ENCODE peak calls at places on chromosomes 13 and 19, in eight cellular contexts. P is progenitor cell of endocrine pancreas; E is endothelial cell; R is CD4-positive, alpha-beta T cell; I is heart right ventricle; N is colonic mucosa; X is endodermal cell; C is neural crest cell. T is an unnamed sample.

GRCh38 chr13:45162821-45163220 is 38.0 kb downstream of the KCTD4 start:
- DNase-seq in P (no peak), E (no peak), R (no peak), I (no peak), N (no peak), X (no peak), C (no peak), T (no peak)

GRCh38 chr13:24680258-24680920 is at the start of gene ATP12A:
- DNase-seq in P (peak), E (peak), R (peak), I (no peak), N (peak), X (peak), C (no peak), T (no peak)

GRCh38 chr19:55119053-55119452 is 1.6 kb upstream of the PPP1R12C start:
- DNase-seq in P (no peak), E (no peak), R (no peak), I (no peak), N (no peak), X (no peak), C (no peak), T (no peak)

GRCh38 chr19:41437944-41438574 is 1.7 kb downstream of the DMAC2 start:
- DNase-seq in P (no peak), E (no peak), R (no peak), I (no peak), N (no peak), X (peak), C (no peak), T (peak)

GRCh38 chr19:35704218-35704617 is at the start of gene ZBTB32:
- DNase-seq in P (peak), E (peak), R (no peak), I (no peak), N (peak), X (peak), C (peak), T (no peak)

GRCh38 chr19:30064021-30064699 is 122.1 kb downstream of the URI1 start:
- DNase-seq in P (no peak), E (no peak), R (no peak), I (no peak), N (no peak), X (peak), C (no peak), T (peak)

GRCh38 chr19:23474172-23474571 is 78.9 kb upstream of the ZNF91 start:
- DNase-seq in P (no peak), E (no peak), R (no peak), I (no peak), N (no peak), X (no peak), C (no peak), T (no peak)

GRCh38 chr19:37778613-37779138 is 710 bp downstream of the ZNF573 start:
- DNase-seq in P (no peak), E (no peak), R (no peak), I (no peak), N (no peak), X (peak), C (no peak), T (no peak)

GRCh38 chr13:29561918-29562317 is 33.6 kb downstream of the SLC7A1 start:
- DNase-seq in P (no peak), E (no peak), R (no peak), I (no peak), N (no peak), X (peak), C (no peak), T (no peak)

GRCh38 chr13:77062097-77062496 is 35.1 kb upstream of the FBXL3 start:
- DNase-seq in P (no peak), E (no peak), R (no peak), I (no peak), N (no peak), X (no peak), C (no peak), T (no peak)

GRCh38 chr13:79593611-79594275 is 112.8 kb downstream of the NDFIP2 start:
- DNase-seq in P (no peak), E (no peak), R (no peak), I (no peak), N (no peak), X (no peak), C (no peak), T (no peak)

GRCh38 chr13:100235311-100235901 is 146.5 kb downstream of the PCCA start:
- DNase-seq in P (no peak), E (peak), R (no peak), I (no peak), N (peak), X (no peak), C (peak), T (no peak)

GRCh38 chr13:27014406-27015359 is 156.9 kb downstream of the USP12 start:
- DNase-seq in P (no peak), E (no peak), R (no peak), I (no peak), N (no peak), X (peak), C (no peak), T (no peak)

GRCh38 chr19:38808741-38809140 is 4.0 kb downstream of the LGALS4 start:
- DNase-seq in P (no peak), E (no peak), R (no peak), I (no peak), N (no peak), X (no peak), C (no peak), T (no peak)

GRCh38 chr19:46634045-46634655 is 1.9 kb downstream of the GNG8 start:
- DNase-seq in P (peak), E (peak), R (peak), I (peak), N (peak), X (peak), C (peak), T (peak)

GRCh38 chr13:53343345-53343744 is 314.7 kb downstream of the OLFM4 start:
- DNase-seq in P (no peak), E (no peak), R (no peak), I (no peak), N (no peak), X (peak), C (no peak), T (no peak)

GRCh38 chr19:40716031-40716654 is 543 bp downstream of the COQ8B start:
- DNase-seq in P (no peak), E (no peak), R (peak), I (no peak), N (no peak), X (peak), C (no peak), T (no peak)

GRCh38 chr13:95485045-95485517 is 67.4 kb upstream of the CLDN10 start:
- DNase-seq in P (no peak), E (no peak), R (no peak), I (no peak), N (no peak), X (no peak), C (no peak), T (no peak)

GRCh38 chr19:47315125-47315821 is 5.6 kb downstream of the C5AR1 start:
- DNase-seq in P (no peak), E (no peak), R (no peak), I (no peak), N (peak), X (peak), C (no peak), T (peak)

GRCh38 chr19:58227964-58228583 is 640 bp upstream of the ZNF544 start:
- DNase-seq in P (no peak), E (no peak), R (no peak), I (no peak), N (no peak), X (peak), C (no peak), T (no peak)

GRCh38 chr13:32314968-32315254 is 252 bp downstream of the ZAR1L start:
- DNase-seq in P (no peak), E (peak), R (peak), I (no peak), N (peak), X (no peak), C (no peak), T (peak)

GRCh38 chr19:4208385-4209094 is 20.8 kb upstream of the EBI3 start:
- DNase-seq in P (no peak), E (no peak), R (no peak), I (no peak), N (peak), X (peak), C (no peak), T (no peak)

GRCh38 chr19:4213116-4213515 is 16.2 kb upstream of the EBI3 start:
- DNase-seq in P (no peak), E (no peak), R (no peak), I (no peak), N (no peak), X (no peak), C (no peak), T (no peak)

GRCh38 chr19:4206818-4207484 is 22.4 kb upstream of the EBI3 start:
- DNase-seq in P (no peak), E (no peak), R (no peak), I (no peak), N (no peak), X (no peak), C (no peak), T (no peak)

GRCh38 chr19:4215807-4216206 is 13.5 kb upstream of the EBI3 start:
- DNase-seq in P (no peak), E (no peak), R (no peak), I (no peak), N (no peak), X (no peak), C (no peak), T (no peak)

DNA sequence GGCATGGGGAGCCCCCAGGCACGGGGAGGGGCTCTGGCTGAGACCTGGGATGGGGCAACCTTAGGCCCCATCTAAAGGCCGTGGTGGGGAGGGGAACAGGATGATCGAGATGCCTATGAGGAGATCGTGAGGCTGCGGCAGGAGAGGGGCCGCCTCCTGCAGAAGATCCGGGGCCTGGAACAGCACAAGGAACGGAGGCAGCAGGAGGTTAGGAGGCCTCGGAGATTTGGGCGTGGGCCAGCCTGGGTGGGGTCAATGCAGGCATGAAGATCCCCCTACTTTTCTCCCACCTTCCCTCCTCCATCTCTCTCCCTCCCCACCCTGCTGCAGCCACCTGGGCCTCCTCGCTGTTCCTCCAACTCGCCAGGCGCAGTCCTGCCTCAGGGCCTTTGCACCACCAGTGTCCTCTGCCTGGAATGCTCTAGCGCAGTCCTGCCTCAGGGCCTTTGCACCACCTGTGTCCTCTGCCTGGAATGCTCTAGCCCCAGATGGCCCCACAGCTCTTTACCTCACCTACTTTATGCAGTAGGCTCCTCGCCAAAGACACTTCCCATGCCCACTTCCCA is 19.1 kb upstream of the EBI3 start:
- DNase-seq in P (no peak), E (no peak), R (no peak), I (no peak), N (no peak), X (no peak), C (no peak), T (no peak)
- TF ChIP-seq CTCF in P (no peak), E (no peak), R (no peak), I (no peak), N (no peak), X (no peak), C (no peak), T (no peak)

DNA sequence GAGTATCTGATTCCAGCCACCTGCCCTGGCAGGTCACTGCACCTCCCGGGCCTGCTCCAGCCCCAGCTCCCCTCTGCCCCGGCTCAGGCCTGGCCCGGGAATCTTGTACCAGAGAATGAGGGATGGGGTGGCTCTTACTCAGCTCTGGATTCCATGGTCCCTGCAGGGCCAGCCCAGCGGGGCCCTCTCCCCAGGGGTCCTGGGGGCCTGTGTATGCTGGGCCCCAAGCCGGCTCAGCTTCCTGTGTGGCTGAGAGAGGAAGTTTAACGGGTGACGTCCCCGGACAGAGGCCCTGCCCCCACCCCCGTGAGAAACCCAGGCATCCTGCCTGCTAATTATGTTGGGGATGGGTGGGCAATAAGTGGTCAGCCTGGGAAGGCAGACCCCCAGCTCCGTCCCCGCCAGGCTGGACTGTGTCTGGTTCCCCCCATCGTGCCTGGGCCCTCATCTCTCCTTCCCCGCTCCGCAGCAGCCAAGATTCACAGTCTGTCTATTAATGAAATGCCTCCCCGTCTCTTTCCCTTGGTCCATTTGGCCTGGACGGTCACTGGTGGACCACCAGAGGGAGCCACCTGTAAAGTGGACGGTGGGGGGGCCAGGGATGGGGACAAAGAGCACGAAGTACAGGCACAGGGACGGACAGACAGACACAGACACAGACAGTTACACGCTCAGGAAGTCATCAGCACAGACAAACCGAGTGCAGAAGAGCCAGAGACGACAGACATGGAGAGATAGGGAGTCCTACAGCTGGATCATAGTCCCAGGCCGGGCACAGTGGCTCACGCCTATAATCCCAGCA is at the start of gene DENND1C:
- DNase-seq in P (no peak), E (peak), R (peak), I (peak), N (no peak), X (peak), C (peak), T (no peak)
- TF ChIP-seq CTCF in P (peak), E (peak), R (no peak), I (peak), N (peak), X (peak), C (peak), T (no peak)

GRCh38 chr19:50873056-50873455 is at the start of gene KLK2:
- DNase-seq in P (no peak), E (no peak), R (no peak), I (no peak), N (no peak), X (no peak), C (no peak), T (no peak)
- TF ChIP-seq CTCF in P (no peak), E (no peak), R (no peak), I (no peak), N (no peak), X (no peak), C (no peak), T (no peak)

GRCh38 chr19:43503501-43504425 is 783 bp downstream of the PHLDB3 start:
- DNase-seq in P (peak), E (peak), R (peak), I (peak), N (peak), X (peak), C (peak), T (peak)
- TF ChIP-seq CTCF in P (peak), E (peak), R (no peak), I (no peak), N (peak), X (peak), C (no peak), T (no peak)

DNA sequence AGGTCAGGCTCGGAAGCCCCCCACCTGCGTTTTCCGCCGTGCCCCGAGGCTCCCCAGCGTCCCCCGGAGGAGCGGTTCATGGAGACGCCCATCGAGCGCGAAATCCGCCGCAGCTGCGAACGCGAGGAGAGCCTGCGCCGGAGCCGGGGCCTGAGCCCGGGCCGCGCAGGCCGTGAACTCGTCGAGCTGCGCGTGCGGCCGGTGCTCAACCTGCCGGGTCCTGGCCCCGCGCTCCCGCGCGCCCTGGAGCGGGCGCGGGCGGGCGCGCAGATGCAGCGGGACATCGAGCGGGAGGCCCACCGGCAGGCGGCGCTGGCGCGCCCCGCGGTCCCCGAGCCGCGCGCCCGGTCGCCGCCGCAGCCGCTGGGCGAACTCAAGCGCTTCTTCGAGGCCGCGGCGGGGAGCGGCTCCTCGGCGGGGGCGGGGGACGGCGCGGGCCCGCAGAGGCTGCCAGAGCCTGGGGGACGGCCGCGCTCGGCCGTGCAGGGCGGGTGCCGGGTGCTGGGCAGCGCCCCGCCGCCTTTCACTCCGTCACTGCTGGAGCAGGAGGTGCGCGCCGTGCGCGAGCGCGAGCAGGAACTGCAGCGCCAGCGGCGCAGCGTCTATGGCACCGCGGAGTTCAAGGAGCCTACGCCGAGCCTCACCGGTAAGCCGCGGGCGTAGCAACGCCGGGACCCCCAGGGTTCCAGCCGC is 792 bp downstream of the MISP3 start:
- DNase-seq in P (peak), E (peak), R (peak), I (peak), N (peak), X (peak), C (peak), T (peak)
- TF ChIP-seq CTCF in P (peak), E (peak), R (no peak), I (peak), N (no peak), X (peak), C (peak), T (no peak)

DNA sequence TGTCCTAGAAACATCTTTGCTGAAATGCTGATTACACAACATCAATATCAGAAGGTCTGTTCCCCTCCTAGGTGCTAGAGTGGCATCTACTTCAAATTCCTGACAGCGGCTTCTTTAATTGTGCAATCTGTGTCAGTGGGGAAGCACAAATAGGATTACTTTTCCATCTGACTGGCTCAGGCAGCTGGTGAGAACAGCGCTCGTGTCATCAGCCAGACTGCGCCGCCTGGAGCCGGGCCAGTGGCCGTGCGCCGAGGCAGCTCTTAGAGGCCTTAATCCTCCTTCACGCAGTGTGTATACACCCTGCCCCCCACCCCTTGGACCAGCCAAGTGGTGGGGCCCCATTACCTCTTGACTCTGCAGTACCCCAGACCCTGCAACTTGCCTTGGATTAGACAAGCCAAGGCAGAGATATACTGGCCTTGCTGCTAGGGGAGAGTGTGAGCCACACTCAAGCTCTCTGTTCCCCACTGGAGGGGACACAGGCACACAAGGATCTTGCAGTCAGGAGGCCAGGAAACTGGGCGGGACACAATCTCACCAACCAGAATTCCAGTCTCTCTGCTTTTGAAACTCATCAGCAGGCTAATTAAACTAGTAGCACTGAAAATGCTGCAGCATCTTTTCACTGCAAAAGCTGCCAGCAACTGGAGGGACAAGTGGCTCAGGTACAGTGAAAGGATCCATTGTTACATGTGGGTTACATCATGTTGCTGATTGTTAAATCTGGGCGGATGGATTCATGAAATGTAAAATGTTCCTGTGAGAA is 48.9 kb upstream of the EPHX3 start:
- DNase-seq in P (no peak), E (no peak), R (no peak), I (peak), N (peak), X (no peak), C (no peak), T (peak)
- TF ChIP-seq CTCF in P (no peak), E (no peak), R (no peak), I (peak), N (no peak), X (no peak), C (no peak), T (no peak)

GRCh38 chr19:18989316-18989715 is 44.0 kb downstream of the SUGP2 start:
- DNase-seq in P (no peak), E (no peak), R (no peak), I (no peak), N (no peak), X (no peak), C (no peak), T (no peak)

GRCh38 chr19:18992696-18993095 is 40.6 kb downstream of the SUGP2 start:
- DNase-seq in P (no peak), E (no peak), R (no peak), I (no peak), N (no peak), X (no peak), C (no peak), T (no peak)

GRCh38 chr19:18990128-18990708 is 43.1 kb downstream of the SUGP2 start:
- DNase-seq in P (no peak), E (no peak), R (no peak), I (no peak), N (no peak), X (no peak), C (no peak), T (no peak)

GRCh38 chr19:18991050-18991449 is 42.3 kb downstream of the SUGP2 start:
- DNase-seq in P (no peak), E (no peak), R (no peak), I (peak), N (no peak), X (no peak), C (no peak), T (no peak)

DNA sequence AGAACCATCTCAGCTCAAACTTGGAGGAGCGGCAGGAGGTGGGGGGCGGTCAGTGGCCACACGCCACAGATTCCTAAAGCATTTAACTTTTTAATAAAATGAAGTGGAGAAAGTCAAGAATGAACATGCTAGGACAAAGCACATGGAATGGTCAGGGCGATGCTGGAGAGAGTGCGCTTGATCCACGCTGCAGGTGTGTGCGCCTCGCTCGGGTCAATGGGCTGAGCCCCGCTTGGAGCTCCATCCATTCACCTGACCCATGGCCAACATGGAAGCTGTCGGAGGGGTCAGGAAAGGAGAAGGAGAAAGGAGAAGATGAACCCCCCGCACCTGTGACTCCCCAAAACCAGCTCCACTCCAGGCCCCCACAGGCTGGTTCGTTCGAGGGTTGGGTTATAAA is 41.8 kb downstream of the SUGP2 start:
- DNase-seq in P (no peak), E (no peak), R (no peak), I (no peak), N (no peak), X (no peak), C (no peak), T (no peak)
- TF ChIP-seq CTCF in P (no peak), E (no peak), R (no peak), I (no peak), N (no peak), X (no peak), C (no peak), T (no peak)

T was measured in lower leg skin.